ENCODE peak calls at places on chromosomes 11 and 22, in eight cellular contexts. W is activated T-cell treated with anti-CD3 and anti-CD28 coated beads, Interleukin-2, amount 50 U/mL, for 1 hour; I is amygdala; P is NCI-H1105 treated with DMSO at 0.1 percent for 48 hours; K is cardiac fibroblast; D is fibroblast of gingiva; N is hippocampal formation; B is natural killer cell treated with Interleukin-12 subunit alpha and Interleukin-12 subunit beta and Interleukin-15 and Interleukin-18, amount 100 ng/mL, for 72 hours. G is an unnamed sample.

GRCh38 chr11:65224939-65225283 is 36.9 kb upstream of the POLA2 start:
- DNase-seq in I (no peak), P (no peak), N (no peak), D (peak), B (no peak), W (no peak), K (peak), G (no peak)

GRCh38 chr22:45529097-45529496 is 26.4 kb downstream of the FBLN1 start:
- DNase-seq in P (no peak), K (no peak), B (no peak), D (no peak), W (no peak), N (no peak), I (no peak), G (no peak)

GRCh38 chr11:67483901-67484665 is 1.3 kb downstream of the AIP start:
- DNase-seq in K (no peak), N (no peak), I (no peak), W (peak), B (peak), D (no peak), P (no peak), G (peak)

GRCh38 chr11:28939381-28939780 is 831.2 kb downstream of the METTL15 start:
- DNase-seq in W (no peak), K (no peak), N (no peak), B (no peak), P (no peak), D (no peak), I (no peak), G (no peak)

GRCh38 chr22:33519140-33519973 is 400.9 kb downstream of the LARGE1 start:
- DNase-seq in B (no peak), P (peak), K (peak), W (no peak), N (peak), I (peak), D (peak), G (no peak)

GRCh38 chr11:113016905-113017304 is 55.7 kb downstream of the NCAM1 start:
- DNase-seq in I (no peak), B (no peak), K (no peak), P (no peak), W (no peak), D (no peak), N (no peak), G (no peak)

GRCh38 chr22:49966041-49966715 is 5.6 kb downstream of the PIM3 start:
- DNase-seq in N (no peak), W (no peak), D (no peak), B (peak), K (no peak), P (no peak), I (no peak), G (no peak)

GRCh38 chr22:31122532-31123291 is at the start of gene INPP5J:
- DNase-seq in W (no peak), N (no peak), D (no peak), I (peak), K (peak), P (peak), B (peak), G (no peak)

GRCh38 chr11:63560506-63561179 is 2.5 kb downstream of the PLAAT2 start:
- DNase-seq in P (no peak), I (peak), W (peak), B (no peak), D (peak), K (no peak), N (no peak), G (no peak)

GRCh38 chr22:29245626-29246385 is 22.0 kb downstream of the RHBDD3 start:
- DNase-seq in I (peak), P (peak), N (peak), B (peak), K (peak), W (peak), D (peak), G (peak)

GRCh38 chr11:114322934-114323333 is 26.7 kb downstream of the NNMT start:
- DNase-seq in P (no peak), W (no peak), N (no peak), I (no peak), B (no peak), D (no peak), K (no peak), G (no peak)

GRCh38 chr11:12983331-12983730 is 25.8 kb upstream of the RASSF10 start:
- DNase-seq in K (no peak), B (no peak), I (no peak), D (no peak), N (no peak), P (no peak), W (no peak), G (no peak)

GRCh38 chr22:50252081-50253045 is 1.3 kb upstream of the HDAC10 start:
- DNase-seq in B (no peak), P (peak), I (peak), D (peak), N (peak), K (peak), W (peak), G (peak)

GRCh38 chr11:17535488-17535887 is 8.7 kb downstream of the USH1C start:
- DNase-seq in D (no peak), P (no peak), N (no peak), B (no peak), K (no peak), W (no peak), I (no peak), G (no peak)

GRCh38 chr11:30758012-30758411 is 171.9 kb upstream of the MPPED2 start:
- DNase-seq in D (no peak), I (no peak), B (no peak), N (no peak), K (no peak), P (no peak), W (no peak), G (no peak)

GRCh38 chr11:2488004-2488403 is 43.2 kb downstream of the KCNQ1 start:
- DNase-seq in I (no peak), B (no peak), N (no peak), D (no peak), W (no peak), P (no peak), K (no peak), G (no peak)